ENCODE peak calls at places on chromosomes 11 and 22, in five cellular contexts. R is tibial nerve, D is WERI-Rb-1, I is adrenal gland, G is endothelial cell. O is an unnamed sample.

GRCh38 chr11:133981156-133981555 is 24.4 kb upstream of the IGSF9B start:
- DNase-seq in R (no peak), D (peak; percentile 55), I (peak; percentile 55), G (no peak), O (no peak)

GRCh38 chr11:125404811-125405481 is 91.1 kb downstream of the FEZ1 start:
- DNase-seq in R (peak; percentile 74), D (peak; percentile 76), I (peak; percentile 64), G (peak; percentile 84), O (peak; percentile 63)

GRCh38 chr11:5043385-5043784 is 2.9 kb upstream of the OR52J3 start:
- DNase-seq in R (no peak), D (no peak), I (no peak), G (no peak), O (no peak)

GRCh38 chr11:121895919-121896318 is 220.1 kb downstream of the BLID start:
- DNase-seq in R (no peak), D (no peak), I (no peak), G (no peak), O (no peak)

GRCh38 chr11:95849087-95849825 is 59.0 kb downstream of the CEP57 start:
- DNase-seq in R (peak; percentile 64), D (peak; percentile 65), I (peak; percentile 33), G (peak; percentile 53), O (no peak)

GRCh38 chr11:124920870-124921609 is 2.0 kb downstream of the HEPN1 start:
- DNase-seq in R (peak; percentile 54), D (peak; percentile 90), I (peak; percentile 74), G (peak; percentile 80), O (peak; percentile 78)

GRCh38 chr11:3128356-3129180 is 36.5 kb downstream of the OSBPL5 start:
- DNase-seq in R (no peak), D (no peak), I (no peak), G (no peak), O (no peak)

GRCh38 chr11:79439893-79440450 is 858 bp downstream of the TENM4 start:
- DNase-seq in R (peak; percentile 9), D (no peak), I (peak; percentile 53), G (peak; percentile 47), O (no peak)

GRCh38 chr11:48013269-48013901 is 33.0 kb downstream of the PTPRJ start:
- DNase-seq in R (no peak), D (no peak), I (no peak), G (no peak), O (peak; percentile 54)

GRCh38 chr11:561148-562003 is 606 bp downstream of the RASSF7 start:
- DNase-seq in R (no peak), D (no peak), I (no peak), G (no peak), O (no peak)

GRCh38 chr11:20226936-20227335 is 66.7 kb upstream of the DBX1 start:
- DNase-seq in R (no peak), D (no peak), I (no peak), G (no peak), O (no peak)

GRCh38 chr11:60890696-60891095 is 15.7 kb downstream of the PRPF19 start:
- DNase-seq in R (no peak), D (no peak), I (no peak), G (no peak), O (no peak)

GRCh38 chr11:43377380-43377779 is 18.7 kb downstream of the TTC17 start:
- DNase-seq in R (no peak), D (no peak), I (no peak), G (no peak), O (no peak)

GRCh38 chr11:235180-235997 is 753 bp downstream of the SIRT3 start:
- DNase-seq in R (no peak), D (no peak), I (peak; percentile 11), G (no peak), O (no peak)

GRCh38 chr11:124075841-124076571 is 34.9 kb upstream of the OR10G7 start:
- DNase-seq in R (no peak), D (peak; percentile 61), I (peak; percentile 25), G (no peak), O (no peak)

GRCh38 chr11:65014146-65014960 is at the start of gene ARL2:
- DNase-seq in R (peak; percentile 15), D (no peak), I (peak; percentile 54), G (no peak), O (peak; percentile 86)

DNA sequence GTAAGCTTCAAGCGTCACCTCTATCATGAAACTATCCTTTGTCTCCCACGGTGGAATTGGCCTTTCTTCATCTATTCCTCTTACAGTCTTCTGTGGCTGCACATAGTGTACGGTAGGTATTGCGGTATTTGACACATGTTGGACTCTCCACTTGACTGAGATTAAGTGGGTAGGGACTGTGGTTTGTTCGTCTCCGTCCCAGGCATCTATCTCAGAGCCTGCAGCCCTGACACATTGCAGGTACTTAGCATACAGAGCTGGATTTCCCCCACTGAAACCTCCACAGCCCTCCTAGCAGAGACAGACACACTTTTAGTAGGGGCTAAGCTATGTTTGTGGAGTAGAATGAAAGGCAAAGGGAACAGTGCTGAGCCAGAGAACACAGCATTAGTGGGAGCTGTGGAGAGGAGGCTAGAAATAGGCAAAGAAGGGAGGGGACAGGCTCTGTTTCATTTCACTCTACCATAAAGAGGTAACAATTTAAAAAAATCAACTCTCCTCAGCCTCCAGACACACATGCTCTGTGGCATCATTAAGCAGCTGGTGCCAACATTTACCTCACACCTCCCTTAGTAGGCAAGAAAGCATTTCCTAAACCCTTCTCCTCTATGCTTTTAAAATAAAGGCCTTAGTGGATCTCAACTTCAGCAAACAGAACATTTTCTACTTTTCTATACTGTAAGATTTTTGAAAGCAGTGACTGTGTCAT is 277.5 kb downstream of the KIRREL3 start:
- DNase-seq in R (no peak), D (no peak), I (no peak), G (no peak), O (no peak)
- TF ChIP-seq CTCF in R (no peak), D (no peak), I (no peak), G (no peak), O (no peak)

GRCh38 chr22:22507743-22508273 is 734 bp downstream of the ZNF280B start:
- DNase-seq in R (no peak), D (no peak), I (no peak), G (no peak), O (no peak)

GRCh38 chr22:22513619-22514018 is 5.1 kb upstream of the ZNF280B start:
- DNase-seq in R (no peak), D (no peak), I (no peak), G (no peak), O (no peak)

GRCh38 chr22:22506736-22507135 is 1.8 kb downstream of the ZNF280B start:
- DNase-seq in R (no peak), D (no peak), I (no peak), G (no peak), O (no peak)

DNA sequence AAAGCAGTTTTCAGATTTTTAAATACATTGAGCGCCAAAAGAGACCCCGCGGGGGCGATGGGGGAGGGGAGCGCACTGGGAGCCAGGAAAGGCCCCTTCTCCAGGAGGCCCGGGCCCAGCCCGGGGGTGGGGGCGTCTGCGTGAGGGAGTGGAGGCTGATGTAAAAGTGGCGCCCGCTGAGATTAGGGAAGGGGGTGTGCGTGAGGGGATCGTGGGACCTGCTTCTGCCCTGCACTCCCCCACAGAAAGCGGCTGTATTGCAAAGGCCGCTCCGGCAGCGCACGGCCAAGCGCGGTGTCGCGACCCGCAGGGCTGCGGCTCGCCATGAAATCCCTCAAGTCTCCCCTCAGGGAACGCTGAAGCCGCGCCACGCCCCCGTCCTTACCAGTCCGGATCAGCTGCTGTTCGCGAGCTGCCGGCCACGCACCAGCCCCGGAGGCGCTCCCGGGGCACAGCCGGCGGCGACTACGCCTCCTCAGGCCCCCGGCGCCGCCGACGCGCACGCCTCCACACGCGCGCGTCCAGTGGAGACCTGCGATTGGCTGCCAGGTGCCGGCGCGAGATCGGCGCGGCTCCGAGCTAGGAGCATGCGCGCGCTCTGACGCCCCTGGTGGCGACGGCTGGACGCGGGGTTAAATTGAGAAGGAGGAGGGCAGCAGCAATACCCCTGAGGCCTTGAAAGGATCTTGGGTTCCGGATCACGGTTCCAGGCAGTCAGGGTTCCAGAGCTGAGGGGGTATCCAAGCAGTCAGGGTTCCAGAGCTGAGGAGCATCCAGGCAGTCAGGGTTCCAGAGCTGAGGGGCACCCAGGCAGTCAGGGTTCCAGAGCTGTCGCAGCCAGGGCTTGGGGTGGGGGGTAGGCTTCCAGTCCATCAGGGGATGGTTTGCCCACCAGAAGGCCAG is at the start of gene ZNF280B:
- DNase-seq in R (no peak), D (peak; percentile 90), I (peak; percentile 81), G (peak; percentile 89), O (peak; percentile 79)
- TF ChIP-seq CTCF in R (peak; percentile 41), D (peak; percentile 81), I (peak; percentile 68), G (peak; percentile 69), O (peak; percentile 65)

GRCh38 chr22:41799486-41800347 is 762 bp upstream of the CCDC134 start:
- DNase-seq in R (peak; percentile 27), D (peak; percentile 39), I (peak; percentile 50), G (peak; percentile 9), O (no peak)
- TF ChIP-seq CTCF in R (no peak), D (no peak), I (peak; percentile 1), G (no peak), O (no peak)

DNA sequence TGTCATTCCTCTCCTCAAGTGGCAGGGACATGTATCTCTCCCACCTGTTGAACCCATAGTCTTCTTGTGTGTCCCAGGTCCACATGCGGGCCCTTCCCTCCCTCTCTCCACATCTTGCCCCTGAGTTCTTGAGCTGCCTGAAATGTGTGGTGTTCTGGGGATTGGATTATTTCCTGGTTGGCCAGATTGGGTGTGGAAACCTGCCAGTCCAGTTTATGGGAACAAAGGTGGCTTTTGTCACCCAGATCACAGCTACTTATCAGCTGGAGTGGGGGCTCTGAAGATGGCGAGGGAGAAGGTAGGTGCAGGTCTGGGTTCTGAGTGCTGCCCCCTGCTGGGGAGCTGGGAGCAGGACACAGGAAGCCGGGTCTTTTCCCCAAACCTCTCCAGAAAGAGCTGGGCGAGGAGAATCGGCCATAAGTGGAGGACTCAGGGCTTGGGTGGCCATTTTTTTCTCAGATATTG is 14.2 kb downstream of the DTX4 start:
- DNase-seq in R (no peak), D (peak; percentile 11), I (no peak), G (peak; percentile 53), O (peak; percentile 37)
- TF ChIP-seq CTCF in R (peak; percentile 59), D (peak; percentile 65), I (peak; percentile 47), G (peak; percentile 83), O (peak; percentile 71)

DNA sequence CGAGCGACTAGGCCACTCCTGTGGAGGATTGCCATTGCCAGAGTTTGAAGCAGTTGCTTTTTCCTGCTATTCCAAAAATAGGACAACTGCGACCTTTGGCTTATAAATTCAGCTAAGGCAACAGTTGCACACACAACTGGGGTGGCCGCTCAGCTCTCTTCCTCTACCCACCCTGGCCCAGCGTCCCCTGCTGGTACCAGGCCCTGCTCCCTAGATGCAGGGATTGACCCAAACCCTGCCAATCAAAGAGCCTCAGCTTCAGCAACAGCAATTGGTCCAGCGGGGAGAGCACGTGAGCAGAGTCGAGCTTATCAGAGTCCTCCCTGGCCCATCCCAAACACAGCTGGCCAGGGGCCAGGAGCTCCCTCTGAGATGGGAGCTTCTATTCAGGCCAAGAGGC is 22.0 kb upstream of the CABP2 start:
- DNase-seq in R (no peak), D (no peak), I (peak; percentile 32), G (no peak), O (no peak)
- TF ChIP-seq CTCF in R (no peak), D (no peak), I (no peak), G (no peak), O (no peak)

GRCh38 chr11:69126286-69126685 is 29.4 kb upstream of the SMIM38 start:
- DNase-seq in R (no peak), D (no peak), I (no peak), G (no peak), O (no peak)
- TF ChIP-seq CTCF in R (no peak), D (no peak), I (no peak), G (no peak), O (no peak)